ENCODE peak calls at places on chromosomes 5 and 9, in five cellular contexts. E is mesendoderm, U is H9, H is H1, M is mesenchymal stem cell. W is an unnamed sample.

GRCh38 chr5:35853652-35854051 is 3.0 kb upstream of the IL7R start:
- DNase-seq in E (no peak), U (no peak), H (no peak), M (no peak), W (peak)

GRCh38 chr5:172891716-172892421 is 57.8 kb downstream of the ERGIC1 start:
- DNase-seq in E (no peak), U (no peak), H (no peak), M (peak), W (peak)

GRCh38 chr9:18721267-18722079 is 247.5 kb downstream of the ADAMTSL1 start:
- DNase-seq in E (no peak), U (no peak), H (no peak), M (no peak), W (no peak)

GRCh38 chr5:124649548-124650501 is 96.6 kb downstream of the ZNF608 start:
- DNase-seq in E (no peak), U (no peak), H (no peak), M (peak), W (peak)

GRCh38 chr5:39376293-39376714 is 12.0 kb upstream of the C9 start:
- DNase-seq in E (peak), U (peak), H (no peak), M (peak), W (peak)

GRCh38 chr5:180127682-180128670 is 56.4 kb upstream of the RNF130 start:
- DNase-seq in E (no peak), U (peak), H (no peak), M (no peak), W (no peak)

GRCh38 chr5:95631991-95632675 is 12.2 kb downstream of the GPR150 start:
- DNase-seq in E (peak), U (no peak), H (no peak), M (peak), W (peak)

GRCh38 chr9:24738421-24738961 is 192.8 kb upstream of the IZUMO3 start:
- DNase-seq in E (no peak), U (no peak), H (no peak), M (no peak), W (no peak)

GRCh38 chr5:67063791-67064190 is 132.8 kb downstream of the CD180 start:
- DNase-seq in E (no peak), U (no peak), H (no peak), M (peak), W (peak)

GRCh38 chr5:68408345-68408871 is 192.9 kb downstream of the PIK3R1 start:
- DNase-seq in E (no peak), U (no peak), H (no peak), M (no peak), W (no peak)

GRCh38 chr9:129624947-129625346 is 1.0 kb upstream of the NTMT1 start:
- DNase-seq in E (no peak), U (no peak), H (no peak), M (peak), W (peak)

GRCh38 chr5:151577566-151577965 is 13.6 kb downstream of the FAT2 start:
- DNase-seq in E (no peak), U (no peak), H (no peak), M (no peak), W (no peak)

GRCh38 chr5:112948455-112948854 is 26.4 kb upstream of the REEP5 start:
- DNase-seq in E (no peak), U (no peak), H (no peak), M (no peak), W (no peak)

GRCh38 chr5:14322437-14323187 is 179.5 kb downstream of the TRIO start:
- DNase-seq in E (peak), U (no peak), H (no peak), M (no peak), W (peak)

GRCh38 chr5:166166071-166166470 is 2125.4 kb upstream of the WWC1 start:
- DNase-seq in E (peak), U (no peak), H (no peak), M (no peak), W (no peak)

GRCh38 chr5:140236896-140237598 is 62.1 kb downstream of the CYSTM1 start:
- DNase-seq in E (no peak), U (no peak), H (no peak), M (no peak), W (no peak)

GRCh38 chr5:56358703-56359428 is 125.7 kb upstream of the ANKRD55 start:
- DNase-seq in E (no peak), U (no peak), H (no peak), M (no peak), W (no peak)

GRCh38 chr9:129412814-129413536 is 207.9 kb downstream of the C9orf50 start:
- DNase-seq in E (peak), U (no peak), H (no peak), M (peak), W (peak)

GRCh38 chr9:75962186-75963036 is 71.9 kb downstream of the PCSK5 start:
- DNase-seq in E (no peak), U (no peak), H (no peak), M (no peak), W (peak)

GRCh38 chr9:117434568-117434967 is 19.7 kb upstream of the ASTN2 start:
- DNase-seq in E (peak), U (peak), H (no peak), M (no peak), W (no peak)

GRCh38 chr5:37769840-37770239 is 70.0 kb downstream of the GDNF start:
- DNase-seq in E (no peak), U (no peak), H (no peak), M (no peak), W (no peak)
- H2BK5ac ChIP-seq in E (no peak), U (no peak), H (no peak), M (no peak), W (peak)

DNA sequence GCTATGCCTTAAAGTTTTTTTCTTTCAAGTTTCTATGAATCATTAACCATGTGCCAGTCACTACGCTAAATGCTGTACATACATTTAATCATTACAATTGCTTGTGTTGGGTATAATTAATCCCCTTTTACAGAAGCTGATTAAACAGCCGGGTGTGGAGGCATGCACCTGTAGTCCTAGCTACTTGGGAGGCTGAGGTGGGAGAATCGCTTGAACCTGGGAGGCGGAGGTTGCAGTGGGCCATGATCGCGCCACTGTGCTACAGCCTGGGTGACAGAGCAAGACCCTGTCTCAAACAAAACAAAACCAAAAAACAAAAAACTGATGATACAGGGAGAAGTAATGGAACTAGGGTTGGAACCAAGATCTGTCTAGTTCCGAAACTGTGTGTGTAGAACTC is 1.2 kb upstream of the UBE2R2 start:
- DNase-seq in E (no peak), U (no peak), H (no peak), M (no peak), W (no peak)
- H2BK5ac ChIP-seq in E (no peak), U (no peak), H (no peak), M (no peak), W (no peak)

GRCh38 chr5:92805446-92805845 is 775.6 kb downstream of the NR2F1-AS1 start:
- DNase-seq in E (no peak), U (no peak), H (no peak), M (no peak), W (no peak)
- H2BK5ac ChIP-seq in E (no peak), U (no peak), H (no peak), M (no peak), W (no peak)

DNA sequence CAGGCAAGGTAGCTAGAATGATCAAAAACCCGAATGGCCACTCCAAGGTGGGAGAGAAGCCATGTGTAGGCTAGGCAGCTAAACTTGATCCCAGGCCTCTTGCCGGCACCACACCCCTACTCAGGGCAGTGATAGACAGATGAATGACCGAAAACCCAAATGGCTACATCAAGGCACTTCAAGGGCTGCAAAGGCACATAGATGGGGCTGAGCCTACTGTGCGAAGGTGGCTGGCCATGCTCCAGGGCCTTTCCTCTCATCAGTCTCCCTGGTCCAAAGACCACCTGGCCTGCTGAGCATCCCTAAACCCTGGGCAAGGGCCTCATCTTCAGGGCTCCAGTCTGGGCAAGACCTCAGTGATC is 3.7 kb upstream of the TIFAB start:
- DNase-seq in E (no peak), U (no peak), H (no peak), M (no peak), W (no peak)
- H2BK5ac ChIP-seq in E (no peak), U (no peak), H (no peak), M (no peak), W (no peak)

GRCh38 chr5:93079046-93079445 is 502.0 kb downstream of the NR2F1-AS1 start:
- DNase-seq in E (no peak), U (no peak), H (no peak), M (no peak), W (no peak)
- H2BK5ac ChIP-seq in E (no peak), U (no peak), H (no peak), M (no peak), W (no peak)

DNA sequence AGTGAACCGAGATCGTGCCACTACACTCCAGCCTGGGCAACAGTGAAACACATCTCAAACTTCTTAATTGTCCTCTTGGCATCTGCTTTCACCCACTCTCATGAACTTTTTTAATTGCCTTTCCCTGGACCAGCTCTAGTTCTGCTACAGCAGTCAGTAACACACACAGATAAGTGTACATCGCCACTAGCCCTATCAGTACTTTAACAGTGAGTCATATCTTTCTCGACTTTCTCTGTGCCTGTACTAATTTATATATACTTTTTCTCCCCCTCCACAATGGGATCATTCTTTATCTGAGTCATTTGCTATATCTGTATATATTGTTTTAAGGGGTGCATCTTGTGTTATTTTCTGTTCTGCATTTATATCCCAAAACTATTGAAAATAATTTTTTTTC is 6.7 kb downstream of the CDC37L1 start:
- DNase-seq in E (no peak), U (no peak), H (no peak), M (peak), W (no peak)
- H2BK5ac ChIP-seq in E (no peak), U (no peak), H (no peak), M (no peak), W (no peak)

GRCh38 chr9:14322211-14323082 is 8.5 kb upstream of the NFIB start:
- DNase-seq in E (peak), U (peak), H (no peak), M (peak), W (peak)
- H2BK5ac ChIP-seq in E (peak), U (no peak), H (peak), M (peak), W (peak)